ENCODE peak calls at places on chromosomes 4 and X, in five cellular contexts. V is psoas muscle, S is aorta, X is heart right ventricle, H is mammary epithelial cell. W is an unnamed sample.

GRCh38 chrX:78429172-78429571 is 101.8 kb upstream of the CYSLTR1 start:
- DNase-seq in H (no peak), V (no peak), S (no peak), X (no peak), W (no peak)

GRCh38 chrX:22220941-22221340 is 51.8 kb upstream of the CBLL2 start:
- DNase-seq in X (no peak), S (no peak), H (peak; percentile 80), V (no peak), W (no peak)

GRCh38 chr4:97496298-97496873 is 646.9 kb downstream of the STPG2 start:
- DNase-seq in S (no peak), X (no peak), V (no peak), H (peak; percentile 87), W (no peak)

GRCh38 chrX:413322-414201 is 26.9 kb upstream of the PPP2R3B start:
- DNase-seq in V (peak; percentile 76), X (peak; percentile 68), H (no peak), S (peak; percentile 54), W (no peak)

GRCh38 chr4:156962069-156962377 is 9.6 kb downstream of the PDGFC start:
- DNase-seq in X (no peak), V (no peak), H (no peak), S (no peak), W (no peak)

GRCh38 chr4:1206299-1207156 is 34.1 kb upstream of the SPON2 start:
- DNase-seq in S (peak; percentile 38), X (no peak), V (peak; percentile 46), H (no peak), W (peak; percentile 40)

GRCh38 chr4:139115226-139115625 is 61.8 kb downstream of the ELF2 start:
- DNase-seq in X (no peak), H (no peak), V (no peak), S (no peak), W (no peak)

GRCh38 chr4:37678624-37679023 is 7.6 kb downstream of the RELL1 start:
- DNase-seq in H (no peak), S (no peak), X (no peak), V (no peak), W (no peak)

GRCh38 chr4:36786519-36786918 is 458.0 kb upstream of the NWD2 start:
- DNase-seq in X (no peak), V (no peak), H (no peak), S (no peak), W (no peak)

GRCh38 chr4:27397886-27398285 is 537.2 kb downstream of the STIM2 start:
- DNase-seq in X (no peak), V (no peak), S (no peak), H (no peak), W (no peak)

GRCh38 chr4:7020290-7020689 is 22.9 kb upstream of the TADA2B start:
- DNase-seq in V (no peak), X (no peak), H (no peak), S (no peak), W (no peak)

GRCh38 chr4:118953276-118953675 is 64.6 kb downstream of the SYNPO2 start:
- DNase-seq in S (no peak), H (no peak), V (no peak), X (no peak), W (no peak)

GRCh38 chr4:38310446-38311043 is 350.3 kb downstream of the PTTG2 start:
- DNase-seq in H (no peak), X (no peak), S (no peak), V (no peak), W (peak; percentile 84)

GRCh38 chr4:136908122-136908521 is 624.2 kb downstream of the PCDH18 start:
- DNase-seq in H (no peak), X (no peak), V (no peak), S (no peak), W (no peak)

GRCh38 chrX:38899650-38900049 is 98.4 kb downstream of the MID1IP1 start:
- DNase-seq in V (no peak), S (no peak), H (no peak), X (no peak), W (no peak)

GRCh38 chr4:3371038-3371437 is 70.7 kb upstream of the HGFAC start:
- DNase-seq in V (no peak), S (no peak), X (no peak), H (no peak), W (no peak)

GRCh38 chr4:38099020-38099600 is 138.9 kb downstream of the PTTG2 start:
- DNase-seq in H (no peak), V (no peak), S (no peak), X (no peak), W (no peak)

GRCh38 chr4:154467886-154468285 is 23.7 kb downstream of the DCHS2 start:
- DNase-seq in S (no peak), X (no peak), H (peak; percentile 88), V (no peak), W (no peak)

GRCh38 chr4:186169333-186169941 is 21.9 kb upstream of the CYP4V2 start:
- DNase-seq in S (no peak), H (no peak), V (no peak), X (no peak), W (no peak)

GRCh38 chrX:75746891-75747639 is 38.0 kb downstream of the MAGEE2 start:
- DNase-seq in S (peak; percentile 60), V (peak; percentile 63), H (no peak), X (peak; percentile 14), W (no peak)

GRCh38 chr4:138305055-138305454 is 62.9 kb upstream of the SLC7A11 start:
- DNase-seq in V (no peak), S (no peak), X (no peak), H (no peak), W (no peak)

GRCh38 chr4:83358410-83358809 is 23.8 kb upstream of the HPSE start:
- DNase-seq in H (peak; percentile 50), V (no peak), X (no peak), S (no peak), W (no peak)

GRCh38 chrX:153725832-153726285 is 1.2 kb downstream of the ABCD1 start:
- DNase-seq in X (no peak), V (peak; percentile 69), S (no peak), H (no peak), W (no peak)

GRCh38 chr4:187668683-187669082 is 326.9 kb upstream of the ZFP42 start:
- DNase-seq in H (peak; percentile 60), V (no peak), X (no peak), S (no peak), W (no peak)

GRCh38 chr4:15729910-15730533 is 27.2 kb downstream of the BST1 start:
- DNase-seq in X (peak; percentile 15), V (no peak), H (peak; percentile 33), S (no peak), W (peak; percentile 55)

GRCh38 chr4:163048447-163048846 is 118.2 kb downstream of the NAF1 start:
- DNase-seq in X (no peak), H (peak; percentile 21), S (no peak), V (no peak), W (no peak)

GRCh38 chr4:13364653-13365052 is 119.5 kb downstream of the RAB28 start:
- DNase-seq in X (no peak), S (no peak), V (no peak), H (no peak), W (no peak)

GRCh38 chr4:25440478-25441030 is 63.5 kb downstream of the ANAPC4 start:
- DNase-seq in X (peak; percentile 56), V (no peak), H (no peak), S (peak; percentile 58), W (no peak)
- H3K27me3 ChIP-seq in X (no peaks in the 10 kb centered on the region), V (no peaks in the 10 kb centered on the region), H (no peaks in the 10 kb centered on the region), S (no peaks in the 10 kb centered on the region), W (no peaks in the 10 kb centered on the region)

DNA sequence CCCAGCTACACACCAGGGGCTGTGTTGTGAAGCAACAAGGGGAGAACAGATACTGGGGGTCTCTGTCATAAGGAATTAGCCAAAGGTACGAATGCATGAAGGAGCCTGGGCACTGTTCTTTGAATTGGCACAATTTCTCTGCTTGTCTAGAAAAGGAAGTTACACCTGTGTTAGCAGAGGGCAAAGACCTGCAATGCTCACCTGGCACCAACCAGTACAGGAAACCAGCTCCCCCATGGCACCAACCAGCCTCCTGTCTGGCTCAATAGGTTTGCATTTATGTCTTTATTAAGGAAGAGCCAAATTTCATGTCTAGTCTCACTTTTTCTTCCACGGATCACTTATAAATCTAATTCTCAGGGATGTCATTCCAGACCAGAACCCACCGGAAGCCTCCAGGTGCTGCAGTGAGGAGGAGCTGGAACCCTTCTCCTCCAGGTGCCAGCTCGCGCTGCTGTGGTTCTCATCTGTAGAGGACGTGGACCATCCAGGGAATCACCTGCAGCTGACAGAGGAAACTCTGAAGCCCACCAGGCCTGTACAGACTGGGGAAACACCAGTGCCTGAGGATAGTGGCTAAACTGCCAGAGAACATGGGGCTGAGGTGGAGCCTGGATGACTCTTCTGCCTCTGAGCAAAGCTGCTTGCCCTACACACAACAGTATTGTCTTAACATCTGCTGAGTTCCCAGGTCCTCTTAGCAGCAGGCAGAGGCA is 113.4 kb upstream of the TRIM2 start:
- DNase-seq in X (no peak), V (no peak), H (no peak), S (no peak), W (no peak)
- H3K4me3 ChIP-seq in X (no peak overlapping the region), V (no peak overlapping the region), H (no peak overlapping the region), S (no peak overlapping the region), W (no peak overlapping the region)

GRCh38 chr4:185023471-185023870 is 5.2 kb downstream of the HELT start:
- DNase-seq in H (no peak), V (no peak), X (no peak), S (no peak), W (no peak)
- H3K27me3 ChIP-seq in H (peaks cover 42% of the 10 kb centered on the region), V (peaks cover 29% of the 10 kb centered on the region), X (peaks cover 70% of the 10 kb centered on the region), S (no peaks in the 10 kb centered on the region), W (peaks cover 4% of the 10 kb centered on the region)

DNA sequence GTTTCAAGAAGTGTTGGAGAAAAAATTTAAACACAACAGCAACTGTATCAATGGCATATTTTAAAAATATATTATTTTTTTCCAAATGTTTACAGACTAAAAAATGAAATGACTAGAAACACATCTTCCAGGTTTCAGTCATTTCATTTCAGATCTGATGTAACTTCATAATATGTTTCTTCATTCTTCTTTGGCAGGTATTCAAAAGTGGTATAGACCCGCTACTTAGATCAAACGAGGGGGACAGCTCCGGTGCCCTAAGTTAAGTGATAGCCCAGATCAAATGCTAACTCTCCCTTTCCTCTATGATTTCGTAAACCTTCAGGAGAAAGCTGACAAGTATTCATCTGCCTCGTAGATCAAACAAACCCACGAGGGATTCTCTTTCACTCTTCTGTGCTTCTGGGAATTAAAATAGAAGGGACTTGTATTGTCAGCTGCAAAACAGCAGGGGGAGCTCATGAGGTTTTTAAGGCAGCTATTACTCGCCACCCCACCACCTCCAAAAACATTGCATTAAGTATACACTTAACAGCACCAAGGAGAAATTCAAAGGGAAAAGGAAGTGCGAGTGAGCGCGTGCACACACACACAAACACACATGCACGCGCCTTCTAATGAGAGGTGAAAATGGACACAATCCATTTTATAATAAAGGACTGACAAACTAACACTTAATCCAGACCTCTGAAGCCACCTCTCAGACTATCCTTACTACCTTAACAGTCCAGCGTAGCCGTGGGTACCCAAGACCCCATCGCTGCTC is 21.4 kb downstream of the HELT start:
- DNase-seq in S (no peak), H (peak; percentile 35), V (no peak), X (peak; percentile 59), W (peak; percentile 50)
- H3K4me3 ChIP-seq in S (no peak overlapping the region), H (peak overlapping the region; percentile 31), V (peak overlapping the region; percentile 42), X (peak overlapping the region; percentile 7), W (no peak overlapping the region)

GRCh38 chr4:5054532-5054931 is 3.3 kb downstream of the STK32B start:
- DNase-seq in V (no peak), X (no peak), H (no peak), S (no peak), W (no peak)
- H3K27me3 ChIP-seq in V (peaks cover 12% of the 10 kb centered on the region), X (peaks cover 24% of the 10 kb centered on the region), H (no peaks in the 10 kb centered on the region), S (no peaks in the 10 kb centered on the region), W (peaks cover 9% of the 10 kb centered on the region)

DNA sequence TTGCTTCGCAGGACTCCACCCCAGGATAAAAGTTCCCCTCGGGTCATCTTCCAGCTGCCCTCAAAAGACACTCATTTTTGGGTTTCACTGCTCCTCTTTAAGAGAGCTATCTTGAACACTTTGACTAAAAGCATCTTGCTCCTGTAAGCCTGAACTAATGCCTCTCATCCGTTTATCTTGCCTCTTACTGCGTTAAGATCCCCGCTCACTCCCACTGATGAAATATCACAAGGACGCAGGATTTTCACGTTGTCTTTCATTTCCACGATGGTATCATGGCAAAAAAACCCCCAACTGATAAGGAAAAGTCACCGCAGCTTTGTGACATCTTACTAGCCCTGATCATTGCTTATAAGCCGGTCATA is 583 bp upstream of the ACSL4 start:
- DNase-seq in X (no peak), S (no peak), V (no peak), H (no peak), W (no peak)
- H3K4me3 ChIP-seq in X (peak overlapping the region; percentile 83), S (peak overlapping the region; percentile 84), V (peak overlapping the region; percentile 88), H (peak overlapping the region; percentile 22), W (peak overlapping the region; percentile 62)